ENCODE peak calls at places on chromosomes 16 and 17, in seven cellular contexts. B is ovary, M is heart left ventricle, K is GM12878, S is brain microvascular endothelial cell, J is mammary epithelial cell, P is neural progenitor cell. E is an unnamed sample.

GRCh38 chr16:1470543-1471251 is 4.1 kb downstream of the CLCN7 start:
- DNase-seq in B (no peak), K (no peak), P (no peak), S (peak; percentile 53), M (peak; percentile 63), J (peak; percentile 22), E (no peak)

GRCh38 chr16:46884513-46885293 is 541 bp downstream of the GPT2 start:
- DNase-seq in B (no peak), J (peak; percentile 36), M (no peak), P (peak; percentile 59), K (no peak), S (no peak), E (no peak)

GRCh38 chr16:647173-647902 is 1.8 kb upstream of the WDR90 start:
- DNase-seq in K (no peak), S (no peak), P (no peak), B (no peak), M (no peak), J (no peak), E (no peak)

GRCh38 chr17:56440391-56440790 is 153.1 kb upstream of the NOG start:
- DNase-seq in M (no peak), B (no peak), P (no peak), J (peak; percentile 26), K (no peak), S (no peak), E (no peak)

GRCh38 chr17:60167095-60167741 is 17.4 kb downstream of the CA4 start:
- DNase-seq in S (no peak), M (no peak), B (no peak), K (no peak), J (no peak), P (no peak), E (no peak)

GRCh38 chr17:5762191-5762590 is 177.9 kb upstream of the NLRP1 start:
- DNase-seq in P (no peak), J (peak; percentile 77), S (no peak), B (no peak), K (no peak), M (no peak), E (no peak)

GRCh38 chr17:6648181-6648580 is 3.2 kb downstream of the MED31 start:
- DNase-seq in M (no peak), K (no peak), J (peak; percentile 39), B (no peak), P (no peak), S (no peak), E (no peak)

GRCh38 chr17:633133-633532 is 81.5 kb downstream of the VPS53 start:
- DNase-seq in M (no peak), S (no peak), P (no peak), J (no peak), K (no peak), B (no peak), E (no peak)

GRCh38 chr17:14303343-14304221 is 2.7 kb downstream of the HS3ST3B1 start:
- DNase-seq in M (no peak), B (no peak), P (peak; percentile 62), S (no peak), K (no peak), J (no peak), E (no peak)

GRCh38 chr17:58319181-58320162 is 9.1 kb downstream of the TSPOAP1 start:
- DNase-seq in J (no peak), B (no peak), S (no peak), M (peak; percentile 54), K (no peak), P (no peak), E (no peak)

GRCh38 chr16:11676799-11677198 is 8.5 kb downstream of the SNN start:
- DNase-seq in J (peak; percentile 69), B (no peak), P (no peak), M (peak; percentile 48), K (no peak), S (no peak), E (no peak)

GRCh38 chr17:4147751-4148310 is 4.8 kb downstream of the CYB5D2 start:
- DNase-seq in S (no peak), P (no peak), M (no peak), K (no peak), B (no peak), J (no peak), E (no peak)

GRCh38 chr16:83470406-83470805 is 337.4 kb upstream of the HSBP1 start:
- DNase-seq in M (no peak), K (no peak), B (no peak), S (peak; percentile 62), J (no peak), P (no peak), E (no peak)

GRCh38 chr16:85082553-85083050 is 29.7 kb downstream of the CIBAR2 start:
- DNase-seq in K (no peak), B (no peak), S (no peak), P (peak; percentile 64), J (no peak), M (no peak), E (no peak)

GRCh38 chr17:44197980-44198720 is 1.5 kb downstream of the ATXN7L3 start:
- DNase-seq in B (no peak), J (peak; percentile 63), M (no peak), K (no peak), S (no peak), P (peak; percentile 45), E (no peak)

GRCh38 chr17:7133916-7134315 is 19.3 kb upstream of the ASGR2 start:
- DNase-seq in B (no peak), M (no peak), J (no peak), P (peak; percentile 40), S (no peak), K (no peak), E (no peak)

GRCh38 chr17:32879143-32879542 is 2.2 kb upstream of the MYO1D start:
- DNase-seq in K (no peak), P (no peak), B (no peak), J (no peak), S (no peak), M (no peak), E (no peak)

GRCh38 chr17:77266213-77266612 is 125.4 kb downstream of the SEC14L1 start:
- DNase-seq in B (no peak), P (no peak), M (no peak), J (no peak), S (no peak), K (no peak), E (no peak)

GRCh38 chr16:70254095-70254964 is 2.6 kb upstream of the EXOSC6 start:
- DNase-seq in B (no peak), M (no peak), J (no peak), P (no peak), S (peak; percentile 56), K (no peak), E (no peak)

GRCh38 chr16:58464916-58465731 is 34.8 kb upstream of the NDRG4 start:
- DNase-seq in B (no peak), M (no peak), S (no peak), J (no peak), K (no peak), P (peak; percentile 69), E (no peak)

GRCh38 chr17:82909322-82909904 is 69.6 kb upstream of the ZNF750 start:
- DNase-seq in M (no peak), B (no peak), J (no peak), S (no peak), P (no peak), K (no peak), E (no peak)

GRCh38 chr17:6936370-6937028 is 59.4 kb upstream of the ALOX12 start:
- DNase-seq in P (no peak), S (no peak), M (no peak), J (no peak), B (no peak), K (no peak), E (no peak)

GRCh38 chr16:1122031-1122765 is 26.2 kb upstream of the C1QTNF8 start:
- DNase-seq in S (no peak), B (no peak), P (no peak), M (no peak), J (no peak), K (no peak), E (no peak)

GRCh38 chr17:3596804-3597464 is 12.3 kb downstream of the TRPV1 start:
- DNase-seq in J (no peak), K (no peak), S (no peak), P (no peak), B (no peak), M (no peak), E (no peak)

GRCh38 chr16:85586360-85587145 is 26.6 kb upstream of the GSE1 start:
- DNase-seq in P (no peak), S (peak; percentile 22), B (peak; percentile 41), K (no peak), M (no peak), J (no peak), E (no peak)

GRCh38 chr17:21239680-21240374 is 13.4 kb downstream of the NATD1 start:
- DNase-seq in B (no peak), S (peak; percentile 15), J (no peak), P (peak; percentile 58), M (peak; percentile 44), K (no peak), E (no peak)

GRCh38 chr16:88903267-88903666 is 36.8 kb upstream of the PABPN1L start:
- DNase-seq in M (no peak), P (no peak), J (no peak), B (no peak), K (no peak), S (no peak), E (no peak)

GRCh38 chr16:88901718-88902337 is 35.4 kb upstream of the PABPN1L start:
- DNase-seq in S (no peak), M (no peak), K (no peak), B (no peak), J (no peak), P (no peak), E (no peak)

GRCh38 chr16:88902744-88903143 is 36.3 kb upstream of the PABPN1L start:
- DNase-seq in S (no peak), J (no peak), P (no peak), B (no peak), K (no peak), M (no peak), E (no peak)

GRCh38 chr16:88899901-88900648 is 33.6 kb upstream of the PABPN1L start:
- DNase-seq in P (no peak), B (no peak), K (no peak), M (no peak), J (no peak), S (no peak), E (no peak)

GRCh38 chr16:88900653-88901052 is 34.2 kb upstream of the PABPN1L start:
- DNase-seq in M (no peak), S (no peak), K (no peak), B (no peak), P (no peak), J (no peak), E (no peak)
- H3K27me3 ChIP-seq in M (no peaks in the 10 kb centered on the region), S (peaks cover 7% of the 10 kb centered on the region), K (no peaks in the 10 kb centered on the region), B (no peaks in the 10 kb centered on the region), P (no peaks in the 10 kb centered on the region), J (no peaks in the 10 kb centered on the region), E (peaks cover 30% of the 10 kb centered on the region)

GRCh38 chr17:46819906-46820351 is 1.4 kb upstream of the WNT3 start:
- DNase-seq in B (no peak), J (no peak), M (no peak), K (no peak), P (peak; percentile 56), S (no peak), E (no peak)
- H3K27me3 ChIP-seq in B (no peaks in the 10 kb centered on the region), J (no peaks in the 10 kb centered on the region), M (peaks cover 79% of the 10 kb centered on the region), K (peaks cover 22% of the 10 kb centered on the region), P (peaks cover 100% of the 10 kb centered on the region), S (peaks cover 67% of the 10 kb centered on the region), E (peaks cover 85% of the 10 kb centered on the region)

GRCh38 chr16:8032406-8032805 is 557.9 kb downstream of the TMEM114 start:
- DNase-seq in K (no peak), S (no peak), B (no peak), M (no peak), J (no peak), P (no peak), E (no peak)
- H3K27me3 ChIP-seq in K (no peaks in the 10 kb centered on the region), S (no peaks in the 10 kb centered on the region), B (no peaks in the 10 kb centered on the region), M (no peaks in the 10 kb centered on the region), J (no peaks in the 10 kb centered on the region), P (no peaks in the 10 kb centered on the region), E (no peaks in the 10 kb centered on the region)

GRCh38 chr17:80479246-80479566 is 2.8 kb upstream of the NPTX1 start:
- DNase-seq in M (no peak), K (no peak), B (no peak), S (no peak), P (no peak), J (no peak), E (no peak)
- H3K27me3 ChIP-seq in M (peaks cover 96% of the 10 kb centered on the region), K (peaks cover 19% of the 10 kb centered on the region), B (peaks cover 23% of the 10 kb centered on the region), S (peaks cover 3% of the 10 kb centered on the region), P (peaks cover 100% of the 10 kb centered on the region), J (peaks cover 49% of the 10 kb centered on the region), E (peaks cover 65% of the 10 kb centered on the region)